ENCODE peak calls at places on chromosome 13, in eight cellular contexts. W, M, D, G, L, J, Q and Y are unnamed samples.

GRCh38 chr13:95740921-95741320 is 64.0 kb downstream of the DNAJC3 start:
- DNase-seq in M (no peak), J (no peak), G (no peak), Q (no peak), W (no peak), D (no peak), L (no peak), Y (no peak)

GRCh38 chr13:27997904-27998522 is 9.5 kb upstream of the URAD start:
- DNase-seq in J (no peak), L (no peak), W (no peak), M (peak; percentile 39), D (peak; percentile 15), Q (peak; percentile 7), G (no peak), Y (peak; percentile 79)

GRCh38 chr13:41177616-41178015 is 16.8 kb downstream of the KBTBD7 start:
- DNase-seq in D (no peak), W (no peak), G (no peak), J (no peak), Q (no peak), M (no peak), L (no peak), Y (no peak)

GRCh38 chr13:103282571-103283450 is 216.6 kb upstream of the SLC10A2 start:
- DNase-seq in D (peak; percentile 95), W (no peak), G (no peak), L (no peak), J (no peak), M (no peak), Q (no peak), Y (no peak)

GRCh38 chr13:46936525-46936924 is 39.7 kb upstream of the HTR2A start:
- DNase-seq in D (no peak), M (no peak), L (no peak), J (no peak), W (no peak), Q (no peak), G (no peak), Y (no peak)

GRCh38 chr13:50468849-50469669 is 374.4 kb downstream of the DLEU7 start:
- DNase-seq in J (no peak), Q (no peak), W (no peak), M (peak; percentile 9), D (no peak), G (no peak), L (no peak), Y (no peak)

GRCh38 chr13:90683711-90684131 is 663.8 kb upstream of the MIR17HG start:
- DNase-seq in W (no peak), D (peak; percentile 17), G (no peak), L (no peak), M (no peak), J (no peak), Q (no peak), Y (no peak)

GRCh38 chr13:79285159-79285558 is 120.9 kb downstream of the RBM26 start:
- DNase-seq in L (no peak), M (no peak), W (no peak), Q (no peak), G (no peak), J (no peak), D (no peak), Y (no peak)

GRCh38 chr13:101570410-101570809 is 117.9 kb downstream of the ITGBL1 start:
- DNase-seq in Q (no peak), W (no peak), J (no peak), G (no peak), L (no peak), D (peak; percentile 47), M (no peak), Y (no peak)

GRCh38 chr13:52782486-52783448 is 43.1 kb upstream of the CNMD start:
- DNase-seq in M (no peak), W (no peak), G (no peak), J (no peak), L (no peak), D (no peak), Q (no peak), Y (no peak)

GRCh38 chr13:38045278-38046048 is 175.9 kb upstream of the TRPC4 start:
- DNase-seq in L (no peak), J (no peak), G (no peak), M (peak; percentile 40), D (peak; percentile 27), Q (no peak), W (no peak), Y (no peak)

GRCh38 chr13:101417043-101417406 is 717 bp upstream of the NALCN start:
- DNase-seq in Q (no peak), D (peak; percentile 64), L (no peak), W (no peak), G (no peak), M (no peak), J (no peak), Y (no peak)

DNA sequence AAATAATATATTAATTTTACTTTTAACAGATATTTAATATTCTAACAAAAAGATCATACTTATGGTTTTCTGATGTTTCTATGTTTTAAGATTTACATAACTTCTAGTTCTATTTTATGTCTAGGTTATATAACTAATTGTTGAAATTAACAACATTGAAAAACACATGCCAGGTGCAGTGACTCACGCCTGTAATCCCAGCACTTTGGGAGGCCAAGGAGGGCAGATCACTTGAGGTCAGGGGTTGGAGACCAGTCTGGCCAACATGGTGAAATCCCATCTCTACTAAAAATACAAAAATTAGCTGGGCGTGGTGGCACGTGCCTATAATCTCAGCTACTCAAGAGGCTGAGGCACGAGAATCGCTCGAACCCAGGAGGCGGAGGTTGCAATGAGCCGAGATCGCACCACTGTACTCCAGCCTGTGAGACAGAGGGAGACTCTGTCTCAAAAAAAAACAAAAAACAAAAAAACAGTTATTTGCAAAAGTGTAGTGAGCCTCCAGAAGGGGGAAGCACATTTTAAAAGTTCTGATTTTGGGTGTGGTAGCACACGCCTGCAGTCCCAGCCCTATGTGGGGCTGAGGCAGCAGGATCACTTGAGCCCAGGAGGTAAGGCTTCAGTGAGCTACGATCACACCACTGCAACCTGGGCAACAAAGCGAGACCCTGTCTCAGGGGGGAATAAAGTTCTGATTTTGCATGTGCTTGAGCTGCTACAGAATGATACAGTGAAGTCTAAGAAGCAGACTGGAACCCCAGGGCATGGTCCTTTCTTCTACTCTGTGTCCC is 18.6 kb downstream of the MIPEP start:
- DNase-seq in W (no peak), Q (no peak), G (no peak), D (no peak), M (no peak), L (no peak), J (no peak), Y (no peak)
- TF ChIP-seq CTCF in W (no peak), Q (no peak), G (no peak), D (no peak), M (no peak), L (no peak), J (no peak), Y (no peak)

DNA sequence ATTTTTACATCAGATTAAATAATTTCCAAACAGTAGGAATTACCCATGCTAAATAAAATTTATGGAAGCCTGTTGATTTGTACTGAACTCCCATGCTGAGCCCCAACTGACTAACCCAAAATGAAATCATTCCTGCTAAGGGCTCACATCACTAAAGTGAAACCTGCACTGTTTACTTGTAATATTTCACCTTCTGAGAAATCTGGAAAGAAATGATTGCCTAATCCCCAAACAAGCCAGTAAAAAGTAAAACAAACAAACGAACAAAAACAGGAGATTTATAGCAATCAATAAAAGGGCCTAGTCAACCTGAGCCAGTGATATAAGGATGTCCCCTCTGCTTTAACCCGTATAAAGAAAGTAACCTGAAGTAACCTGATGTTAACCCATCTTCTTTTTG is 1599.8 kb downstream of the OLFM4 start:
- DNase-seq in D (no peak), Q (no peak), W (no peak), L (no peak), J (no peak), M (no peak), G (no peak), Y (no peak)
- TF ChIP-seq CTCF in D (no peak), Q (no peak), W (no peak), L (no peak), J (no peak), M (no peak), G (no peak), Y (no peak)

DNA sequence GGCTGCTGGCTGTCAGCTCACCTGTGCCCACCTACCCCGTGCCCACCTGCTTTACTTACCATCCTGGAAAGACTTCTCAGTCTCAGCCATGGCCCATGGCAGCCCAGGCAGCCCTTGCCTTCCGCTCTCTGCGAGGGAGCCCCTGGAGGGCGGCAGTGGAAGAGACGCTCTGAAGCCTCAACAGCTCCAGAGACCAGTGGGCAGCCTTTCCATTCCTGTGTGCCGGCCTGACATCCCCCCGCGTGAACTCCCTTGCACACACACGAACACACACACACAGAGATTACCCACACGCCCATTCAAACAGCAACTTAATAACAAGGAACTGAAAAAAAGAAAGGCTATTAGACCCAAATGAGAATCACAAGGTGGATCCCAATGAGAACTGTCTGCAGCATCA is 14.2 kb upstream of the RASA3 start:
- DNase-seq in M (no peak), W (no peak), G (no peak), L (no peak), Q (no peak), J (no peak), D (no peak), Y (peak; percentile 50)
- TF ChIP-seq CTCF in M (no peak), W (no peak), G (no peak), L (no peak), Q (peak; percentile 64), J (no peak), D (peak; percentile 48), Y (no peak)

GRCh38 chr13:77492982-77493381 is 42.5 kb upstream of the SCEL start:
- DNase-seq in W (no peak), J (no peak), G (no peak), Q (no peak), M (peak; percentile 96), D (peak; percentile 46), L (no peak), Y (no peak)
- TF ChIP-seq CTCF in W (no peak), J (peak; percentile 46), G (peak; percentile 50), Q (peak; percentile 60), M (peak; percentile 44), D (peak; percentile 58), L (peak; percentile 52), Y (peak; percentile 20)

DNA sequence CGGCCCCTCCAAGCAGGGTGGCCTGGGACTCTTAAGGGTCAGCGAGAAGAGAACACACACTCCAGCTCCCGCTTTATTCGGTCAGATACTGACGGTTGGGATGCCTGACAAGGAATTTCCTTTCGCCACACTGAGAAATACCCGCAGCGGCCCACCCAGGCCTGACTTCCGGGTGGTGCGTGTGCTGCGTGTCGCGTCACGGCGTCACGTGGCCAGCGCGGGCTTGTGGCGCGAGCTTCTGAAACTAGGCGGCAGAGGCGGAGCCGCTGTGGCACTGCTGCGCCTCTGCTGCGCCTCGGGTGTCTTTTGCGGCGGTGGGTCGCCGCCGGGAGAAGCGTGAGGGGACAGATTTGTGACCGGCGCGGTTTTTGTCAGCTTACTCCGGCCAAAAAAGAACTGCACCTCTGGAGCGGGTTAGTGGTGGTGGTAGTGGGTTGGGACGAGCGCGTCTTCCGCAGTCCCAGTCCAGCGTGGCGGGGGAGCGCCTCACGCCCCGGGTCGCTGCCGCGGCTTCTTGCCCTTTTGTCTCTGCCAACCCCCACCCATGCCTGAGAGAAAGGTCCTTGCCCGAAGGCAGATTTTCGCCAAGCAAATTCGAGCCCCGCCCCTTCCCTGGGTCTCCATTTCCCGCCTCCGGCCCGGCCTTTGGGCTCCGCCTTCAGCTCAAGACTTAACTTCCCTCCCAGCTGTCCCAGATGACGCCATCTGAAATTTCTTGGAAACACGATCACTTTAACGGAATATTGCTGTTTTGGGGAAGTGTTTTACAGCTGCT is at the start of the genes BRCA2 and ZAR1L:
- DNase-seq in D (peak; percentile 91), L (peak; percentile 83), G (peak; percentile 73), W (peak; percentile 92), J (peak; percentile 89), M (peak; percentile 86), Q (peak; percentile 77), Y (peak; percentile 92)
- TF ChIP-seq CTCF in D (no peak), L (peak; percentile 16), G (no peak), W (no peak), J (no peak), M (no peak), Q (no peak), Y (no peak)